ENCODE peak calls at places on chromosomes 3 and 15, in seven cellular contexts. J is tibial artery, E is heart left ventricle, L is transverse colon, S is cardiac muscle cell, B is left ventricle myocardium inferior, H is AG10803. V is an unnamed sample.

GRCh38 chr3:129490273-129490675 is 38.2 kb upstream of the RHO start:
- DNase-seq in J (peak), E (peak), L (peak), S (peak), B (peak), H (peak), V (peak)

GRCh38 chr3:129929383-129929782 is 35.9 kb upstream of the TMCC1 start:
- DNase-seq in J (no peak), E (no peak), L (no peak), S (no peak), B (no peak), H (no peak), V (no peak)

GRCh38 chr3:179268400-179269051 is 17.6 kb upstream of the KCNMB3 start:
- DNase-seq in J (no peak), E (no peak), L (no peak), S (peak), B (no peak), H (no peak), V (no peak)

GRCh38 chr15:31245135-31245689 is 81.4 kb upstream of the KLF13 start:
- DNase-seq in J (no peak), E (no peak), L (no peak), S (no peak), B (no peak), H (no peak), V (no peak)

GRCh38 chr15:36883705-36884355 is 216.5 kb downstream of the MEIS2 start:
- DNase-seq in J (peak), E (peak), L (peak), S (peak), B (peak), H (peak), V (peak)

GRCh38 chr3:98680723-98681122 is 82.4 kb upstream of the ST3GAL6 start:
- DNase-seq in J (no peak), E (no peak), L (no peak), S (no peak), B (no peak), H (no peak), V (no peak)

GRCh38 chr3:113274425-113274824 is 63.1 kb downstream of the BOC start:
- DNase-seq in J (no peak), E (no peak), L (no peak), S (no peak), B (no peak), H (no peak), V (no peak)

GRCh38 chr3:126523745-126524428 is at the start of gene CHST13:
- DNase-seq in J (no peak), E (peak), L (peak), S (peak), B (peak), H (peak), V (peak)

GRCh38 chr3:12148183-12148940 is 10.3 kb downstream of the TIMP4 start:
- DNase-seq in J (peak), E (peak), L (peak), S (no peak), B (peak), H (peak), V (no peak)

GRCh38 chr3:53545365-53546031 is 51.1 kb downstream of the CACNA1D start:
- DNase-seq in J (no peak), E (no peak), L (no peak), S (no peak), B (no peak), H (no peak), V (no peak)

GRCh38 chr15:69225355-69226027 is 65.1 kb downstream of the GLCE start:
- DNase-seq in J (no peak), E (no peak), L (no peak), S (peak), B (no peak), H (peak), V (no peak)

GRCh38 chr15:89400121-89400996 is 65.7 kb upstream of the POLG start:
- DNase-seq in J (no peak), E (no peak), L (no peak), S (no peak), B (no peak), H (no peak), V (peak)

GRCh38 chr15:62958528-62958927 is 84.0 kb upstream of the TPM1 start:
- DNase-seq in J (no peak), E (peak), L (no peak), S (no peak), B (peak), H (peak), V (no peak)

GRCh38 chr3:43236008-43236407 is 50.3 kb upstream of the SNRK start:
- DNase-seq in J (no peak), E (no peak), L (no peak), S (no peak), B (no peak), H (no peak), V (no peak)

GRCh38 chr15:52255008-52255407 is 40.6 kb downstream of the MYO5C start:
- DNase-seq in J (no peak), E (no peak), L (no peak), S (no peak), B (no peak), H (peak), V (no peak)

GRCh38 chr3:27533718-27534578 is 49.8 kb upstream of the SLC4A7 start:
- DNase-seq in J (peak), E (peak), L (peak), S (no peak), B (peak), H (peak), V (no peak)

GRCh38 chr3:187334904-187335303 is 33.3 kb upstream of the RTP4 start:
- DNase-seq in J (no peak), E (no peak), L (no peak), S (no peak), B (no peak), H (no peak), V (no peak)

GRCh38 chr3:60215952-60216351 is 1035.3 kb downstream of the FHIT start:
- DNase-seq in J (no peak), E (peak), L (no peak), S (no peak), B (no peak), H (no peak), V (no peak)

GRCh38 chr3:172476339-172476738 is 28.1 kb upstream of the GHSR start:
- DNase-seq in J (no peak), E (no peak), L (no peak), S (no peak), B (no peak), H (no peak), V (no peak)

GRCh38 chr3:197750863-197751737 is 1.4 kb downstream of the FYTTD1 start:
- DNase-seq in J (peak), E (peak), L (peak), S (peak), B (peak), H (peak), V (peak)

GRCh38 chr15:27179789-27180188 is 208.8 kb downstream of the GABRG3 start:
- DNase-seq in J (no peak), E (no peak), L (no peak), S (no peak), B (no peak), H (no peak), V (no peak)

GRCh38 chr15:27172821-27173220 is 201.8 kb downstream of the GABRG3 start:
- DNase-seq in J (no peak), E (no peak), L (no peak), S (no peak), B (no peak), H (no peak), V (no peak)

GRCh38 chr15:27175479-27176153 is 204.6 kb downstream of the GABRG3 start:
- DNase-seq in J (no peak), E (no peak), L (no peak), S (no peak), B (no peak), H (no peak), V (no peak)

GRCh38 chr15:27176785-27177406 is 205.9 kb downstream of the GABRG3 start:
- DNase-seq in J (no peak), E (no peak), L (no peak), S (no peak), B (no peak), H (no peak), V (no peak)
- H3K4me3 ChIP-seq in J (no peak), E (no peak), L (no peak), S (no peak), B (no peak), H (no peak), V (no peak)

DNA sequence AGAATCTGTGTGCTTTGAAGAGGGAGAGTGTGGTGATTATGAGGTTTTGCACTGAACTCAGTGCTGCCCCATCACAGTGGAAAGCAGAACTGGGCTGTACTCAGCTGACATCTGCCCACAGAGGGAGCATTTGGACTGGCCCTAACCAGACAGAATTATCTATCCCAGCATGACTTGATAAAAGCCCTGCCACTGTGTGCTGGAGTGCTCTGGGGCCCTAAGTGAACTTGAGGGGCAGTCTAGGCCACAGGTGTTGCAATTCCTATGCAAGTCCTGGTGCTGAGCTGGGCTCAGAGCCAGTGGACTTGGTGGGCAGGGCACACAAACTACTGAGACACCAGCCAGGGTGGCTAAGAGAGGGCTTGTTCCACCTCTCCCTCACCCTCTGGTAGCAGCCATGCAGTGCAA is 269.2 kb upstream of the CTNNB1 start:
- DNase-seq in J (no peak), E (peak), L (no peak), S (peak), B (peak), H (no peak), V (no peak)
- TF ChIP-seq CTCF in J (no peak), E (no peak), L (no peak), S (peak), B (peak), H (no peak), V (no peak)

GRCh38 chr3:15783361-15783969 is 14.3 kb downstream of the ANKRD28 start:
- DNase-seq in J (no peak), E (no peak), L (no peak), S (no peak), B (no peak), H (peak), V (no peak)

GRCh38 chr3:15781637-15782402 is 16.0 kb downstream of the ANKRD28 start:
- DNase-seq in J (no peak), E (no peak), L (no peak), S (no peak), B (no peak), H (no peak), V (no peak)

GRCh38 chr3:15781131-15781530 is 16.6 kb downstream of the ANKRD28 start:
- DNase-seq in J (no peak), E (no peak), L (no peak), S (no peak), B (no peak), H (no peak), V (no peak)

GRCh38 chr3:15779111-15779510 is 18.7 kb downstream of the ANKRD28 start:
- DNase-seq in J (no peak), E (no peak), L (no peak), S (no peak), B (no peak), H (no peak), V (no peak)

GRCh38 chr3:15782429-15782828 is 15.3 kb downstream of the ANKRD28 start:
- DNase-seq in J (no peak), E (no peak), L (no peak), S (no peak), B (no peak), H (no peak), V (no peak)
- H3K4me3 ChIP-seq in J (no peak), E (no peak), L (no peak), S (no peak), B (no peak), H (peak), V (no peak)

DNA sequence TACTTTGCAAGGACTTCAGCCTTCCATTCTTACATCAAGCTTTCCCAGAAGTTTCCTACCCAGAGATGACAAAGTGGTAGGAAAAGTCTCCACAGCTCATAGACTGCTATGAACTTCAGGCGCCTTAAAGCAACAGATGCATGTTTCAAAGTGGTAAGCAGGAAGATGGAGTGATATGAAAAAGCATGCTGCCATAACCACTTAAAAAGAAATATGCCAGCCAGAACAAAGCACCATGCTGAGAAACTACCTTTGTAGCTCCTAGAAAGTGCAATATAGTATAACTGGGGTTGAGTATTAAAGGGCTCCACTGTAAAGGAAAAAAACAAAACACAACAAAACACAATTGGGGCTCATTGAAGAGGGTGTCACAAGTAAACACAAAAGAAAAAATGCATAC is 192.4 kb upstream of the STRIT1 start:
- DNase-seq in J (no peak), E (no peak), L (no peak), S (no peak), B (no peak), H (no peak), V (no peak)
- TF ChIP-seq CTCF in J (no peak), E (no peak), L (no peak), S (no peak), B (no peak), H (no peak), V (no peak)

GRCh38 chr3:78048698-78049097 is 1008.8 kb downstream of the ROBO2 start:
- DNase-seq in J (no peak), E (no peak), L (no peak), S (no peak), B (no peak), H (no peak), V (no peak)
- H3K4me3 ChIP-seq in J (no peak), E (no peak), L (no peak), S (no peak), B (no peak), H (no peak), V (no peak)

GRCh38 chr15:77178421-77178820 is 107.5 kb upstream of the TSPAN3 start:
- DNase-seq in J (no peak), E (no peak), L (no peak), S (no peak), B (no peak), H (no peak), V (no peak)
- TF ChIP-seq CTCF in J (no peak), E (no peak), L (no peak), S (no peak), B (no peak), H (no peak), V (no peak)

DNA sequence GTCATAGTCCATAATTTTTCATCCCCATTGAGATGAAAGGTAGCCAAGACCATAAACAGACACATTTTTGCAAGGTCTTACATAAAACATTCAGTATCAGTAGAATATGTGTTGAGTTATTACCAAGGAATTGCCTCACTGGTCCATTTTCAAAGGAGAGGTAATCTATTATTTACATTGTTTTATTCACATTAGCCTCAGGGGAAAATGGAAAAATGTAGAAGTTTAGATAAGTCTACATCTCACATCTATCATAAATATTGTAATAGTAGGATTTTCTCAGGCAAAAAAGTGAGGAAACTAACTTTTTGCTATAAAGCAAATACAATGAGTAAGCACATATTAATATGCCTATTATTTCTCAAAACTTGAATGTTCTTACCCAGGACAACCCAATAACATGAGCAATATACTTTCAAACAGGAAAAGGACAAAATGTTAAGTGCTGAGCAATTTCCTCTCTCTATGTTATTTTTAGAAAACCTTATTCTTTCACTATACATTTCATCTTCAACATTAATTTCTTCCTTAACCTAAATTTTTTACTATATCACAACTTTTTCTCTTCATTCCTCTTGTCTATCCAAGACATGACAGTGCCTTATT is 184.5 kb upstream of the AGTR1 start:
- DNase-seq in J (no peak), E (no peak), L (no peak), S (no peak), B (no peak), H (peak), V (no peak)
- H3K4me3 ChIP-seq in J (no peak), E (no peak), L (no peak), S (no peak), B (no peak), H (no peak), V (no peak)

GRCh38 chr15:35545316-35545824 is 595 bp downstream of the DPH6 start:
- DNase-seq in J (peak), E (peak), L (peak), S (peak), B (peak), H (peak), V (peak)

GRCh38 chr15:35547775-35548364 is 1.9 kb upstream of the DPH6 start:
- DNase-seq in J (no peak), E (no peak), L (no peak), S (peak), B (no peak), H (no peak), V (no peak)

GRCh38 chr15:35546581-35547381 is 816 bp upstream of the DPH6 start:
- DNase-seq in J (no peak), E (peak), L (no peak), S (no peak), B (no peak), H (no peak), V (no peak)

GRCh38 chr15:35548435-35548834 is 2.5 kb upstream of the DPH6 start:
- DNase-seq in J (no peak), E (no peak), L (no peak), S (no peak), B (no peak), H (no peak), V (no peak)

GRCh38 chr15:35545825-35546580 is at the start of gene DPH6:
- DNase-seq in J (peak), E (peak), L (peak), S (peak), B (peak), H (peak), V (peak)
- TF ChIP-seq CTCF in J (no peak), E (peak), L (no peak), S (no peak), B (peak), H (no peak), V (no peak)

DNA sequence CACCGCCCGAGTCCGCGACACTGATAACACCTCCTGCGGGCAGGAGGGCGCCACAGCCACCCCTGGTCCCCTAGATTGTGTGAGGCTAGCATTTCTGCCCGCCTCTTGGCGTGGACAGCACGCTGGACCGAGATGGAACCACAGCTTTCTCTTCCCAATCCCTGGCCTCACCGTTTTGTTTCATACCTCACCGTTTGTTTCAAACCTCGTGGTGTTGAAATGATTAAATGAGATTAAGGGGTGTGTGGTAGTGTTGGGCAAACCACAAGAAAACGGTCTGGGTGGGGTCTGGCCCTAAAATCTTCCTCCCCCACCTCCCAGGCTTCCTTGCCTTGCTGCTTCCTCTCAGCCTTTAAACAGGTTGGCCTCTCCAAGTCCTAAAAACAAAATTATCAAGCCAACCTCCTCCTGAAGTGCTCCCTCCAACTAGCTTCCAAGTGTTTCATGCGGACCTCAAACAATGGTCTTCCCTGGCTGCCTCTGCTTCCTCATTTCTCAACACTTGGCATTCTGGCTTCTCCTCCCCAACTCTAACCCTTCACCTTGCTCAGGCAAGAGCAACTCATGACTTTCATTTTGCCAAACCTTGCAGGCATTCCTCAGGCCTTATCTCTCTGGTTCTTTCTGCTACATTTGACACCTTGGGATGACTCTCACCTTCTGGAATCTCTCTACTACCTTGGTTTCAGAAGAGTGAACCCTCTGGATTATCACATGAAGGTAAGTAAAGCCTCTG is 1.4 kb upstream of the ATP13A3 start:
- DNase-seq in J (no peak), E (no peak), L (no peak), S (no peak), B (no peak), H (no peak), V (no peak)
- H3K4me3 ChIP-seq in J (peak), E (peak), L (peak), S (no peak), B (peak), H (no peak), V (peak)

DNA sequence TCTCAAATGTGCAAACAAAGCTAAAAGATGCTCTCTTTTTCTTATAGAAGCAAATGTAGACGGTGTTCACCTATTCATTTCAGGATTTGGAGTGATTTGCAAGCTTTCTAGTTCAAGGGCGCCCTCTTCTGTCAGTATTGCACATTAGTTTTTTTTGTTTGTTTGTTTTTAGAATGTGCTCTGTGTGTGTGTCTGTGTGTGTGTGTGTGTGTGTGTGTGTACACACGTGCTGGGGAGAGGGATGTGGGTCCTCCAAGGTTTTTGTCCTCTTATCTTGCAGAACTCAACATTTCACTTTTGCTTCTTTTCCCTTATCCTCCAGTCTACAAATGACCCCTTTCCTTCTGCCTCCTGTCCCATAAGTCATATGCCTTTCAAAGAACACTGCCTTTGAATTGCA is 23.5 kb downstream of the DNAH1 start:
- DNase-seq in J (no peak), E (peak), L (peak), S (peak), B (no peak), H (peak), V (no peak)
- TF ChIP-seq CTCF in J (peak), E (peak), L (peak), S (peak), B (peak), H (peak), V (peak)

V was measured in spleen.